ENCODE peak calls at places on chromosomes 6 and 20, in four cellular contexts. One of them, this sample, is unnamed.

GRCh38 chr6:42984924-42985475 is 630 bp downstream of the PPP2R5D start:
- DNase-seq in uterus: no peak
- DNase-seq in GM23338: peak; percentile 65
- DNase-seq in cardiac muscle cell: peak; percentile 25
- DNase-seq in this sample: no peak

GRCh38 chr6:151692216-151692615 is 115.3 kb upstream of the ESR1 start:
- DNase-seq in uterus: no peak
- DNase-seq in GM23338: no peak
- DNase-seq in cardiac muscle cell: no peak
- DNase-seq in this sample: no peak

GRCh38 chr20:57137676-57138075 is 128.8 kb downstream of the BMP7 start:
- DNase-seq in uterus: no peak
- DNase-seq in GM23338: no peak
- DNase-seq in cardiac muscle cell: no peak
- DNase-seq in this sample: no peak

GRCh38 chr6:167401525-167402194 is 76.8 kb downstream of the TTLL2 start:
- DNase-seq in uterus: no peak
- DNase-seq in GM23338: peak; percentile 34
- DNase-seq in cardiac muscle cell: no peak
- DNase-seq in this sample: no peak

GRCh38 chr6:153090241-153090930 is 40.7 kb downstream of the RGS17 start:
- DNase-seq in uterus: no peak
- DNase-seq in GM23338: no peak
- DNase-seq in cardiac muscle cell: no peak
- DNase-seq in this sample: no peak

GRCh38 chr6:125859691-125860210 is 69.0 kb downstream of the NCOA7 start:
- DNase-seq in uterus: no peak
- DNase-seq in GM23338: no peak
- DNase-seq in cardiac muscle cell: no peak
- DNase-seq in this sample: no peak

GRCh38 chr20:58633161-58634035 is 17.7 kb upstream of the STX16 start:
- DNase-seq in uterus: no peak
- DNase-seq in GM23338: no peak
- DNase-seq in cardiac muscle cell: no peak
- DNase-seq in this sample: no peak

GRCh38 chr6:170522565-170523183 is 30.4 kb downstream of the PSMB1 start:
- DNase-seq in uterus: no peak
- DNase-seq in GM23338: peak; percentile 76
- DNase-seq in cardiac muscle cell: peak; percentile 54
- DNase-seq in this sample: peak; percentile 15

GRCh38 chr6:20631525-20631924 is 97.3 kb downstream of the CDKAL1 start:
- DNase-seq in uterus: no peak
- DNase-seq in GM23338: no peak
- DNase-seq in cardiac muscle cell: no peak
- DNase-seq in this sample: no peak

GRCh38 chr20:32477594-32478512 is 107.3 kb downstream of the NOL4L start:
- DNase-seq in uterus: no peak
- DNase-seq in GM23338: no peak
- DNase-seq in cardiac muscle cell: no peak
- DNase-seq in this sample: no peak

GRCh38 chr20:1188347-1188746 is 3.6 kb upstream of the TMEM74B start:
- DNase-seq in uterus: no peak
- DNase-seq in GM23338: no peak
- DNase-seq in cardiac muscle cell: no peak
- DNase-seq in this sample: no peak
- H3K4me1 ChIP-seq in uterus: peaks cover 11% of the 10 kb centered on the region
- H3K4me1 ChIP-seq in GM23338: peaks cover 18% of the 10 kb centered on the region
- H3K4me1 ChIP-seq in cardiac muscle cell: peaks cover 8% of the 10 kb centered on the region
- H3K4me1 ChIP-seq in this sample: peaks cover 5% of the 10 kb centered on the region

DNA sequence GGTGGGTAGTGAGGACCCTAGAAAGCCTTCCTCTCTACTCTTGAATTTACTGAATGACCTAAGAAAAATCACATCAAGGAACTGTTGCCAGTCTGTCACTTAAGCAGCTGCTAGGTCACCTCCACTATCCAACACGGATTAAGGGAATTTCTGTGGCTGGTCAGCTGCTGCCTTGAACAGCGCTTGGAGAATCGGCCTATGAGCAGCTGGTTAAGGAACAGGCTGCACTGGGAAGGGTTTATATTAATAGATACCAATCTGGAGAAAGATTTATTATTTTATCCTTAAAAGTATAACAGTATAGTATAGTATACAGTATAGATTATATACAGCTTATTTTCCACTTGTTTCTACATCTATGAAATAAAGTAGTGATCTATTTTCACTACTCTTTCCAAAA is 6.5 kb downstream of the PTPRK start:
- DNase-seq in uterus: no peak
- DNase-seq in GM23338: no peak
- DNase-seq in cardiac muscle cell: no peak
- DNase-seq in this sample: no peak
- H3K4me1 ChIP-seq in uterus: no peaks in the 10 kb centered on the region
- H3K4me1 ChIP-seq in GM23338: peaks cover 18% of the 10 kb centered on the region
- H3K4me1 ChIP-seq in cardiac muscle cell: peaks cover 29% of the 10 kb centered on the region
- H3K4me1 ChIP-seq in this sample: no peaks in the 10 kb centered on the region

GRCh38 chr6:1103945-1104623 is 207.8 kb upstream of the FOXQ1 start:
- DNase-seq in uterus: no peak
- DNase-seq in GM23338: peak; percentile 26
- DNase-seq in cardiac muscle cell: peak; percentile 29
- DNase-seq in this sample: no peak

GRCh38 chr6:1100269-1100668 is 211.6 kb upstream of the FOXQ1 start:
- DNase-seq in uterus: no peak
- DNase-seq in GM23338: no peak
- DNase-seq in cardiac muscle cell: no peak
- DNase-seq in this sample: no peak

GRCh38 chr6:1104988-1105670 is 206.8 kb upstream of the FOXQ1 start:
- DNase-seq in uterus: no peak
- DNase-seq in GM23338: peak; percentile 28
- DNase-seq in cardiac muscle cell: no peak
- DNase-seq in this sample: no peak

GRCh38 chr6:1105833-1106400 is 206.0 kb upstream of the FOXQ1 start:
- DNase-seq in uterus: no peak
- DNase-seq in GM23338: no peak
- DNase-seq in cardiac muscle cell: no peak
- DNase-seq in this sample: no peak

GRCh38 chr6:1103027-1103426 is 208.9 kb upstream of the FOXQ1 start:
- DNase-seq in uterus: no peak
- DNase-seq in GM23338: no peak
- DNase-seq in cardiac muscle cell: peak; percentile 35
- DNase-seq in this sample: no peak
- H3K4me1 ChIP-seq in uterus: no peaks in the 10 kb centered on the region
- H3K4me1 ChIP-seq in GM23338: peaks cover 12% of the 10 kb centered on the region
- H3K4me1 ChIP-seq in cardiac muscle cell: peaks cover 15% of the 10 kb centered on the region
- H3K4me1 ChIP-seq in this sample: no peaks in the 10 kb centered on the region

GRCh38 chr6:56656466-56656865 is 13.8 kb upstream of the DST start:
- DNase-seq in uterus: no peak
- DNase-seq in GM23338: no peak
- DNase-seq in cardiac muscle cell: no peak
- DNase-seq in this sample: no peak
- H3K4me1 ChIP-seq in uterus: no peaks in the 10 kb centered on the region
- H3K4me1 ChIP-seq in GM23338: peaks cover 26% of the 10 kb centered on the region
- H3K4me1 ChIP-seq in cardiac muscle cell: no peaks in the 10 kb centered on the region
- H3K4me1 ChIP-seq in this sample: no peaks in the 10 kb centered on the region

GRCh38 chr6:37435373-37435772 is 2.4 kb downstream of the CMTR1 start:
- DNase-seq in uterus: no peak
- DNase-seq in GM23338: no peak
- DNase-seq in cardiac muscle cell: no peak
- DNase-seq in this sample: no peak

GRCh38 chr6:37433657-37434271 is 743 bp downstream of the CMTR1 start:
- DNase-seq in uterus: no peak
- DNase-seq in GM23338: peak; percentile 10
- DNase-seq in cardiac muscle cell: no peak
- DNase-seq in this sample: no peak

GRCh38 chr6:37438912-37439311 is 5.9 kb downstream of the CMTR1 start:
- DNase-seq in uterus: no peak
- DNase-seq in GM23338: no peak
- DNase-seq in cardiac muscle cell: no peak
- DNase-seq in this sample: no peak

GRCh38 chr6:37432916-37433656 is at the start of gene CMTR1:
- DNase-seq in uterus: peak; percentile 92
- DNase-seq in GM23338: peak; percentile 96
- DNase-seq in cardiac muscle cell: peak; percentile 95
- DNase-seq in this sample: peak; percentile 76

DNA sequence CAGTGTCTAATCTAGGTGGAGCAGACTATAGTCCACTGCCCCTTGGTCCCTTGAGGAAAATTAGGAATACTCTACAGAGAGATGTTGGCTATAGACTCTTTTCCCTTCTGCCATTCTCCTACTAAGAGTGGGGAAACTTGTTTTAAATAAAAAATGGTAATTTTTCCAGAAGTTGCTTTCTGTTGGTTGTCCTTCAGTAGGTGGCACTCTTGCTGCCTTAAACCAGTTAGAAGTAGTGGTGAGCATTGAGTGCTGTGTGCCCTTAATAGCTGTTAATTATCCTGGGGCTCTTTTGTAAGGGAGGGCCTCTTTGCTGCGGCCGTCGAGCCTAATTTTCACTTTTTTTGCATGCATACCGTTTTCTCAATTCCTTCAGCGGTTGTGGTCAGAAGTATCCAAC is 2.8 kb downstream of the CMTR1 start:
- DNase-seq in uterus: no peak
- DNase-seq in GM23338: no peak
- DNase-seq in cardiac muscle cell: no peak
- DNase-seq in this sample: no peak
- H3K4me1 ChIP-seq in uterus: peaks cover 8% of the 10 kb centered on the region
- H3K4me1 ChIP-seq in GM23338: peaks cover 11% of the 10 kb centered on the region
- H3K4me1 ChIP-seq in cardiac muscle cell: peaks cover 13% of the 10 kb centered on the region
- H3K4me1 ChIP-seq in this sample: peaks cover 2% of the 10 kb centered on the region

DNA sequence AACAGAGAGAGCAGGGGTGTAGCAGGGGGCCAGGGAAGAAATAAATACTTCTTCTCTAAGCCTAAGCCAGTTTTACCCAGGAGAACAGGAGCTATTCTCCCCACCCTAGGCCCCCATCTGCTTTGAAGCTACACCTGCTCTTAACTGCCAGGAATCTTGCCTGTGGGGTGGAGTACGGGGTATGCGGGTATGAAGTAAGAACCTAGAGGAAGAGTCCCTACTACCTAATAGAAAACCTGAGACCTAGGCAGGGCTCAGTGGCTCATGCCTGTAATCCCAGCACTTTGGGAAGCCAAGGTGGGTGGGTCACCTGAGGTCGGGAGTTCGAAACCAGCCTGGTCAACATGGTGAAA is 1.6 kb downstream of the SLC29A1 start:
- DNase-seq in uterus: no peak
- DNase-seq in GM23338: no peak
- DNase-seq in cardiac muscle cell: no peak
- DNase-seq in this sample: no peak
- H3K4me1 ChIP-seq in uterus: peaks cover 31% of the 10 kb centered on the region
- H3K4me1 ChIP-seq in GM23338: peaks cover 47% of the 10 kb centered on the region
- H3K4me1 ChIP-seq in cardiac muscle cell: peaks cover 36% of the 10 kb centered on the region
- H3K4me1 ChIP-seq in this sample: peaks cover 22% of the 10 kb centered on the region

DNA sequence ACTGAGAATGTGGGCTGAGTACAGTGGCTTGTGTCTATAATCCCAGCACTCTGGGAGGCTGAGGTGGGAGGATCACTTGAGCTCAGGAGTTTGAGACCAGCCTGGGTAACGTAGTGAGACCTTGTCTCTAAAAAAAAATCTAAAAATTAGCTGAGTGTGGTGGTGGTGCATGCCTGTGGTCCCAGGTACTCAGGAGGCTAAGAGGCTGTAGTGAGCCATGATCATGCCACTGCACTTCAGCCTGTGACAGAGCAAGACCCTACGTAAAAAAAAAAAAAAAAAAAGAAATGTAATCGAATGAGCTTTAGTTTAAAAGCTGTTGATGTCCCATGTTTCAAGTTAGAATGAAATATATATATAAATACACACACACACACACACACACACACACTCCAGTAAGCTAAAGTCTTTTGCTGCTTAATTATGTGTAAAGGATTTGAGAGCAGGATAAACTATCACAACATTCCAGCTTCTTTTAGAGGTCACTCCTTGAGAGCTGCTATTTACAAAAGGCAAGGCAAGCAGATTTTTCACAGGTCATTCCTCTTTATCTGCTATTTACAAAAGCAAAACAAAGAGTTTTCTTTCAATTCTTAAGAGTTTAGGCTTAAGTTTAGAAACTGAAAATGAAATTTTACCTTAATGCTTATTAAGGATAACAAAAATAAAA is 4.7 kb upstream of the MICAL1 start:
- DNase-seq in uterus: no peak
- DNase-seq in GM23338: no peak
- DNase-seq in cardiac muscle cell: no peak
- DNase-seq in this sample: no peak
- H3K4me1 ChIP-seq in uterus: no peaks in the 10 kb centered on the region
- H3K4me1 ChIP-seq in GM23338: peaks cover 21% of the 10 kb centered on the region
- H3K4me1 ChIP-seq in cardiac muscle cell: no peaks in the 10 kb centered on the region
- H3K4me1 ChIP-seq in this sample: peaks cover 4% of the 10 kb centered on the region

GRCh38 chr20:62243906-62244515 is 5.7 kb downstream of the OSBPL2 start:
- DNase-seq in uterus: no peak
- DNase-seq in GM23338: no peak
- DNase-seq in cardiac muscle cell: no peak
- DNase-seq in this sample: no peak

GRCh38 chr20:62245911-62246280 is 7.6 kb downstream of the OSBPL2 start:
- DNase-seq in uterus: no peak
- DNase-seq in GM23338: no peak
- DNase-seq in cardiac muscle cell: no peak
- DNase-seq in this sample: no peak

GRCh38 chr20:62244644-62245108 is 6.4 kb downstream of the OSBPL2 start:
- DNase-seq in uterus: no peak
- DNase-seq in GM23338: no peak
- DNase-seq in cardiac muscle cell: no peak
- DNase-seq in this sample: no peak

GRCh38 chr20:62246872-62247652 is 8.7 kb downstream of the OSBPL2 start:
- DNase-seq in uterus: no peak
- DNase-seq in GM23338: no peak
- DNase-seq in cardiac muscle cell: peak; percentile 67
- DNase-seq in this sample: no peak

GRCh38 chr20:62246431-62246830 is 8.1 kb downstream of the OSBPL2 start:
- DNase-seq in uterus: no peak
- DNase-seq in GM23338: no peak
- DNase-seq in cardiac muscle cell: no peak
- DNase-seq in this sample: no peak
- H3K4me1 ChIP-seq in uterus: no peaks in the 10 kb centered on the region
- H3K4me1 ChIP-seq in GM23338: no peaks in the 10 kb centered on the region
- H3K4me1 ChIP-seq in cardiac muscle cell: peaks cover 17% of the 10 kb centered on the region
- H3K4me1 ChIP-seq in this sample: peaks cover 7% of the 10 kb centered on the region

This sample was measured in NT2/D1.